ENCODE peak calls at places on chromosomes 12 and 14, in six cellular contexts. One of them, this sample, is unnamed.

GRCh38 chr12:132190012-132190755 is 45.9 kb downstream of the NOC4L start:
- DNase-seq in T-helper 9 cell: peak
- DNase-seq in ELF-1: peak
- DNase-seq in iris pigment epithelial cell: no peak
- DNase-seq in NCI-H82: no peak
- DNase-seq in activated T-helper 9 cell treated with anti-CD3 and anti-CD28 coated beads, Interleukin-2, amount 50 U/mL, for 16 hours: no peak
- DNase-seq in this sample: no peak

GRCh38 chr12:127363392-127363791 is 903.6 kb upstream of the TMEM132C start:
- DNase-seq in T-helper 9 cell: no peak
- DNase-seq in ELF-1: peak
- DNase-seq in iris pigment epithelial cell: peak
- DNase-seq in NCI-H82: peak
- DNase-seq in activated T-helper 9 cell treated with anti-CD3 and anti-CD28 coated beads, Interleukin-2, amount 50 U/mL, for 16 hours: no peak
- DNase-seq in this sample: no peak

GRCh38 chr12:49198431-49199155 is 9.7 kb upstream of the TUBA1A start:
- DNase-seq in T-helper 9 cell: no peak
- DNase-seq in ELF-1: no peak
- DNase-seq in iris pigment epithelial cell: peak
- DNase-seq in NCI-H82: peak
- DNase-seq in activated T-helper 9 cell treated with anti-CD3 and anti-CD28 coated beads, Interleukin-2, amount 50 U/mL, for 16 hours: no peak
- DNase-seq in this sample: no peak

GRCh38 chr12:19520646-19521045 is 81.4 kb downstream of the AEBP2 start:
- DNase-seq in T-helper 9 cell: no peak
- DNase-seq in ELF-1: no peak
- DNase-seq in iris pigment epithelial cell: no peak
- DNase-seq in NCI-H82: no peak
- DNase-seq in activated T-helper 9 cell treated with anti-CD3 and anti-CD28 coated beads, Interleukin-2, amount 50 U/mL, for 16 hours: no peak
- DNase-seq in this sample: no peak

GRCh38 chr14:94031161-94031875 is 5.2 kb downstream of the OTUB2 start:
- DNase-seq in T-helper 9 cell: no peak
- DNase-seq in ELF-1: no peak
- DNase-seq in iris pigment epithelial cell: no peak
- DNase-seq in NCI-H82: no peak
- DNase-seq in activated T-helper 9 cell treated with anti-CD3 and anti-CD28 coated beads, Interleukin-2, amount 50 U/mL, for 16 hours: no peak
- DNase-seq in this sample: no peak

GRCh38 chr14:56300495-56300894 is 182.3 kb downstream of the PELI2 start:
- DNase-seq in T-helper 9 cell: no peak
- DNase-seq in ELF-1: no peak
- DNase-seq in iris pigment epithelial cell: peak
- DNase-seq in NCI-H82: no peak
- DNase-seq in activated T-helper 9 cell treated with anti-CD3 and anti-CD28 coated beads, Interleukin-2, amount 50 U/mL, for 16 hours: no peak
- DNase-seq in this sample: no peak

GRCh38 chr12:27123642-27124041 is 41.3 kb upstream of the C12orf71 start:
- DNase-seq in T-helper 9 cell: no peak
- DNase-seq in ELF-1: no peak
- DNase-seq in iris pigment epithelial cell: no peak
- DNase-seq in NCI-H82: peak
- DNase-seq in activated T-helper 9 cell treated with anti-CD3 and anti-CD28 coated beads, Interleukin-2, amount 50 U/mL, for 16 hours: no peak
- DNase-seq in this sample: no peak

GRCh38 chr14:64812412-64812811 is 67.3 kb downstream of the SPTB start:
- DNase-seq in T-helper 9 cell: peak
- DNase-seq in ELF-1: peak
- DNase-seq in iris pigment epithelial cell: no peak
- DNase-seq in NCI-H82: peak
- DNase-seq in activated T-helper 9 cell treated with anti-CD3 and anti-CD28 coated beads, Interleukin-2, amount 50 U/mL, for 16 hours: no peak
- DNase-seq in this sample: no peak

GRCh38 chr12:79006306-79006705 is 141.7 kb downstream of the SYT1 start:
- DNase-seq in T-helper 9 cell: no peak
- DNase-seq in ELF-1: no peak
- DNase-seq in iris pigment epithelial cell: peak
- DNase-seq in NCI-H82: no peak
- DNase-seq in activated T-helper 9 cell treated with anti-CD3 and anti-CD28 coated beads, Interleukin-2, amount 50 U/mL, for 16 hours: no peak
- DNase-seq in this sample: no peak

GRCh38 chr12:88325076-88325827 is 183.1 kb downstream of the TMTC3 start:
- DNase-seq in T-helper 9 cell: no peak
- DNase-seq in ELF-1: no peak
- DNase-seq in iris pigment epithelial cell: peak
- DNase-seq in NCI-H82: no peak
- DNase-seq in activated T-helper 9 cell treated with anti-CD3 and anti-CD28 coated beads, Interleukin-2, amount 50 U/mL, for 16 hours: no peak
- DNase-seq in this sample: no peak

GRCh38 chr14:38357557-38357956 is 101.7 kb upstream of the CLEC14A start:
- DNase-seq in T-helper 9 cell: no peak
- DNase-seq in ELF-1: no peak
- DNase-seq in iris pigment epithelial cell: peak
- DNase-seq in NCI-H82: no peak
- DNase-seq in activated T-helper 9 cell treated with anti-CD3 and anti-CD28 coated beads, Interleukin-2, amount 50 U/mL, for 16 hours: no peak
- DNase-seq in this sample: no peak

GRCh38 chr12:29451886-29452285 is 45.6 kb downstream of the OVCH1 start:
- DNase-seq in T-helper 9 cell: no peak
- DNase-seq in ELF-1: no peak
- DNase-seq in iris pigment epithelial cell: no peak
- DNase-seq in NCI-H82: no peak
- DNase-seq in activated T-helper 9 cell treated with anti-CD3 and anti-CD28 coated beads, Interleukin-2, amount 50 U/mL, for 16 hours: no peak
- DNase-seq in this sample: no peak